ENCODE peak calls at places on chromosomes 13 and 19, in nine cellular contexts. D is ascending aorta, S is neural progenitor cell, P is suprapubic skin, O is mammary epithelial cell, G is aorta, U is lung, V is neuronal stem cell, E is osteoblast. H is an unnamed sample. For H3K36me3 and H3K9me3, the result is how much of the 10 kb centered on the place peaks cover.

GRCh38 chr13:95628488-95628887 is 16.0 kb downstream of the DZIP1 start:
- DNase-seq in D (no peak), S (no peak), P (no peak), O (no peak), G (no peak), U (no peak), V (no peak), E (no peak), H (no peak)

GRCh38 chr13:107669356-107669755 is 546.0 kb downstream of the LIG4 start:
- DNase-seq in D (no peak), S (no peak), P (no peak), O (peak), G (no peak), U (no peak), V (no peak), E (no peak), H (no peak)

GRCh38 chr19:7869910-7870511 is 4.2 kb downstream of the PRR36 start:
- DNase-seq in D (no peak), S (peak), P (peak), O (peak), G (no peak), U (no peak), V (peak), E (peak), H (no peak)

GRCh38 chr13:48296528-48296927 is 7.0 kb upstream of the RB1 start:
- DNase-seq in D (no peak), S (no peak), P (no peak), O (no peak), G (no peak), U (no peak), V (no peak), E (no peak), H (no peak)

GRCh38 chr19:44822670-44823372 is 13.9 kb downstream of the BCAM start:
- DNase-seq in D (no peak), S (peak), P (no peak), O (no peak), G (no peak), U (no peak), V (peak), E (no peak), H (no peak)

GRCh38 chr13:113724780-113725315 is 34.2 kb upstream of the TMEM255B start:
- DNase-seq in D (peak), S (peak), P (peak), O (peak), G (peak), U (peak), V (peak), E (peak), H (peak)

GRCh38 chr19:1647664-1648155 is 4.7 kb downstream of the TCF3 start:
- DNase-seq in D (no peak), S (no peak), P (no peak), O (no peak), G (no peak), U (no peak), V (no peak), E (peak), H (no peak)

GRCh38 chr19:34082289-34083077 is 89.8 kb upstream of the LSM14A start:
- DNase-seq in D (no peak), S (peak), P (no peak), O (no peak), G (no peak), U (no peak), V (peak), E (no peak), H (no peak)

GRCh38 chr13:113565526-113566226 is 18.9 kb upstream of the TFDP1 start:
- DNase-seq in D (peak), S (no peak), P (no peak), O (no peak), G (peak), U (peak), V (no peak), E (no peak), H (no peak)

GRCh38 chr13:25375727-25376358 is 4.1 kb downstream of the ATP8A2 start:
- DNase-seq in D (no peak), S (peak), P (no peak), O (peak), G (no peak), U (peak), V (peak), E (peak), H (no peak)

GRCh38 chr13:53137777-53138176 is 109.2 kb downstream of the OLFM4 start:
- DNase-seq in D (no peak), S (no peak), P (no peak), O (no peak), G (no peak), U (no peak), V (no peak), E (no peak), H (no peak)

GRCh38 chr19:48836089-48837017 is at the start of gene HSD17B14:
- DNase-seq in D (peak), S (peak), P (peak), O (no peak), G (no peak), U (no peak), V (peak), E (peak), H (no peak)

GRCh38 chr19:13078897-13079541 is 23.6 kb downstream of the LYL1 start:
- DNase-seq in D (peak), S (no peak), P (no peak), O (no peak), G (no peak), U (no peak), V (no peak), E (no peak), H (peak)

GRCh38 chr13:42970824-42971669 is 21.0 kb downstream of the EPSTI1 start:
- DNase-seq in D (no peak), S (peak), P (no peak), O (peak), G (no peak), U (no peak), V (peak), E (no peak), H (no peak)

GRCh38 chr19:19575411-19575810 is 37.3 kb downstream of the CILP2 start:
- DNase-seq in D (no peak), S (peak), P (no peak), O (no peak), G (no peak), U (no peak), V (no peak), E (peak), H (no peak)

GRCh38 chr13:112733112-112733511 is 43.3 kb downstream of the ATP11A start:
- DNase-seq in D (no peak), S (peak), P (no peak), O (no peak), G (no peak), U (no peak), V (no peak), E (peak), H (no peak)

GRCh38 chr13:36509369-36509768 is 77.1 kb downstream of the CCNA1 start:
- DNase-seq in D (no peak), S (peak), P (no peak), O (no peak), G (no peak), U (no peak), V (no peak), E (no peak), H (no peak)

GRCh38 chr19:45098521-45099464 is 5.8 kb downstream of the PPP1R37 start:
- DNase-seq in D (no peak), S (no peak), P (no peak), O (no peak), G (no peak), U (no peak), V (no peak), E (no peak), H (peak)

GRCh38 chr19:16139752-16140151 is 3.7 kb upstream of the HSH2D start:
- DNase-seq in D (no peak), S (no peak), P (no peak), O (no peak), G (no peak), U (no peak), V (no peak), E (no peak), H (no peak)

GRCh38 chr19:44643605-44644390 is at the start of gene PVR:
- DNase-seq in D (peak), S (peak), P (peak), O (peak), G (peak), U (peak), V (peak), E (peak), H (peak)

GRCh38 chr13:35514166-35514565 is 37.7 kb upstream of the MAB21L1 start:
- DNase-seq in D (no peak), S (peak), P (no peak), O (no peak), G (no peak), U (no peak), V (no peak), E (no peak), H (no peak)

GRCh38 chr13:33179463-33179862 is 106.1 kb downstream of the STARD13 start:
- DNase-seq in D (no peak), S (no peak), P (no peak), O (no peak), G (no peak), U (no peak), V (no peak), E (no peak), H (no peak)

GRCh38 chr13:97018029-97018819 is 23.9 kb upstream of the OXGR1 start:
- DNase-seq in D (peak), S (peak), P (no peak), O (peak), G (no peak), U (peak), V (no peak), E (peak), H (peak)

GRCh38 chr13:20856650-20857049 is 45.9 kb downstream of the XPO4 start:
- DNase-seq in D (no peak), S (no peak), P (no peak), O (no peak), G (no peak), U (no peak), V (no peak), E (no peak), H (no peak)

GRCh38 chr19:39465956-39466747 is 14.5 kb upstream of the TIMM50 start:
- DNase-seq in D (no peak), S (no peak), P (no peak), O (no peak), G (no peak), U (no peak), V (no peak), E (peak), H (no peak)

GRCh38 chr13:97369269-97369893 is 64.6 kb upstream of the RAP2A start:
- DNase-seq in D (no peak), S (no peak), P (no peak), O (no peak), G (no peak), U (no peak), V (no peak), E (no peak), H (no peak)

GRCh38 chr19:38224014-38224862 is at the start of gene DPF1:
- DNase-seq in D (no peak), S (peak), P (no peak), O (peak), G (no peak), U (no peak), V (peak), E (peak), H (peak)

GRCh38 chr13:28753208-28753892 is 34.6 kb upstream of the SLC46A3 start:
- DNase-seq in D (peak), S (no peak), P (no peak), O (peak), G (peak), U (peak), V (no peak), E (peak), H (peak)

GRCh38 chr13:55437162-55437561 is 1703.6 kb upstream of the PRR20A start:
- DNase-seq in D (no peak), S (peak), P (no peak), O (no peak), G (no peak), U (no peak), V (peak), E (no peak), H (no peak)

GRCh38 chr13:55439450-55439849 is 1701.3 kb upstream of the PRR20A start:
- DNase-seq in D (no peak), S (peak), P (no peak), O (no peak), G (no peak), U (no peak), V (no peak), E (peak), H (no peak)

DNA sequence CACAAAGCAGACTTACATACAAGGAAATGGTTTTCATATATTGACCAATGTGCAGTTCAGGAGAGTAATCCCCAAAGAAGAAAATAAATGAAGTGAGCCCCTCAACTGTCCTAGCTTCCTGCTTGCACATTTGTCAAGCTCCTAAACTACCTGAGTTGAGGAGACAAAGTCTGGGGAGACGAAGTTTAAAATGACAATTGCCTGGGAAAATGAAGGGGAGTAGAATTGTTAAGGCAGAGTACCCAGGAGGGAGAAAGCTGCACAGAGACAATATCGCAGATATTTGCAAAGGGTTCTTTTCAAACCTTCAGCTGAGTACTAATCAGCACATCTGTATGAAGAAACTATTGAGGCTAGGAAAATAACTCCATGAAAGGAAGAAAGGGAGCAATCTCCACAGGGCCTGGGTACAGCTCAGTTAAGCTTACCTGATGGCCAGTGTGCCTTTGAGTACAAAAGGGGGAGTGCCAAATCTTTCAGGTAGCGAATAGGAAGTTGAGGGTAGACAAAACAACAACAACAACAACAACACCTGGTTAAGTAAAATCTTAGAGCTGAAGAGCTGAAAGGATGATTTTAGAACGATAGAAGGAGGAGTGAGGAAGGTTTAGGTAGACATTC is 1700.1 kb upstream of the PRR20A start:
- DNase-seq in D (no peak), S (no peak), P (no peak), O (no peak), G (no peak), U (no peak), V (no peak), E (no peak), H (no peak)
- H3K4me3 ChIP-seq in D (no peak), S (no peak), P (no peak), O (no peak), G (no peak), U (no peak), V (no peak), E (no peak), H (no peak)

DNA sequence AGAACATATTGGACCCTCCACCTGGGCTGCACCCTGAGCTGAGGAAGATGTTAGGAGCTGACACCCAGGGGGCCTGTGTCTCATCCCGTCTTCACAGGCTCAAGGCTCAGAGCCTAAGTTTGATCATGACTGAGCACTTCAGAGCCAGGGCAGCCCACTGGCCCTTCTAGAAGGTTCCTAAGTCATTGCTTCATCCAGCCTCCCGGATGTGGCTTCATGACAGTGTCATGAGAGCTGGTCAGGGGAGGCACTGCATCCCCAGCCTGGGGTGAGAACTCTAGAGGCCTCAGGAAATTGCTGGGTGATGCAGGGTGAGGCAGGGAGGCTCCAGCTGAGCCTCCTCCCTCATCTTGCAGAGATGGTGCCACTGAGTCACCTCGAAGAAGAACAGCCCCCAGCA is 24.9 kb upstream of the PIK3R2 start:
- DNase-seq in D (no peak), S (no peak), P (no peak), O (no peak), G (no peak), U (no peak), V (no peak), E (peak), H (no peak)
- H3K36me3 ChIP-seq in D (half or more), S (under half), P (half or more), O (under half), G (under half), U (under half), V (half or more), E (under half), H (under half)

GRCh38 chr19:20607943-20608342 is 42.4 kb upstream of the ZNF737 start:
- DNase-seq in D (no peak), S (no peak), P (no peak), O (no peak), G (no peak), U (no peak), V (no peak), E (no peak), H (no peak)

GRCh38 chr19:20612711-20613316 is 47.2 kb upstream of the ZNF737 start:
- DNase-seq in D (no peak), S (no peak), P (no peak), O (peak), G (no peak), U (no peak), V (no peak), E (peak), H (no peak)

GRCh38 chr19:20616071-20616470 is 45.3 kb downstream of the ZNF626 start:
- DNase-seq in D (no peak), S (no peak), P (no peak), O (no peak), G (no peak), U (no peak), V (no peak), E (no peak), H (no peak)

DNA sequence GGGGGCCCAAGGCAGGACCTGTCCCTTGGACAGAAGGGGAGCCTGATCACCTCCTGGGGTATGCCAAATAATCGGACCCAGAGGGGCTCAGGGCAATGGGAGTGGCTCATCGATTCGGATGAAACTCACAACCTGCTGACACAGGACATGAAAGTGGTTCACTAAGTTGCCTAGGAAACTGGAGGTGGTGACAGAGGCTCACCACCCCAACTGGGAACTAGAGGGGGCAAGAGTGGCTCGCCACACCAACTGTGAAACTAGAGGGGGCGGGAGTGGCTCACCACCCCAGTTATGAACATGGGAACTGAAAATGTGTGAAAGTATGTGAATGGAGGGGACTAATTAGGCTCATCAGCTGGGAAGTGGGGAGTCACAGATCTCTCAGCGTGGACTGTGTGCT is 46.3 kb upstream of the ZNF737 start:
- DNase-seq in D (no peak), S (no peak), P (no peak), O (no peak), G (no peak), U (no peak), V (no peak), E (no peak), H (no peak)
- H3K9me3 ChIP-seq in D (under half), S (under half), P (half or more), O (under half), G (under half), U (under half), V (under half), E (under half), H (under half)

DNA sequence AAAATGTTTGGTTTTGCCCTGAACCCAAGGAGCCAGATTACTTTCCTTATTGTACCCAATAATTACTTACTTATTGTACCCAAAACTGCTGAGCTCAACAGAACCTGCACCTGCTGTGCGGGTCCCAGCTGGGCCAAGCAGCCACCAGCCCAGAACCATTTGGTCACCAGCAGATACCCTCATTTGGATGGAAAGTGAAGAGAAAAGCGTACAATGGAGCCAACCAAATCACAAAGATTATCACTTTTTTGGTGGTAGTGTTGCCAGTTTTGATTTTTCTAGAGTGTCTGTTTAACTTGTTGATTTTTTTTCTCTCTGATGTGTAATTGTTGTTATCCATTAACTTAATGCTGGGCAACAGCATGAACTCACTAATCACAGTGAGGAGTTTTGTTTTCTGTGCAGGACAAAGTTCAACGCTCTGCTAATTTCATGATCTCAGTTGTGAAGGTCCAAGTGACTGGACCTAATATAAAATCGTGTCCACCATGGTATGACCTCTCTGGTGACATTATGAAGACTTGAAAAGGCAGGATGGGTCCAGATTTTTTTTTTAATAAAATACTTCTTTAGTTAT is 23.8 kb downstream of the SPATA13 start:
- DNase-seq in D (no peak), S (no peak), P (no peak), O (no peak), G (no peak), U (no peak), V (no peak), E (no peak), H (no peak)
- H3K4me3 ChIP-seq in D (no peak), S (no peak), P (no peak), O (no peak), G (no peak), U (no peak), V (no peak), E (no peak), H (no peak)

GRCh38 chr13:40141859-40142555 is 486.5 kb downstream of the COG6 start:
- DNase-seq in D (no peak), S (no peak), P (no peak), O (no peak), G (no peak), U (no peak), V (no peak), E (no peak), H (no peak)

GRCh38 chr13:40139896-40140520 is 484.5 kb downstream of the COG6 start:
- DNase-seq in D (no peak), S (no peak), P (no peak), O (no peak), G (no peak), U (no peak), V (no peak), E (no peak), H (no peak)

GRCh38 chr13:40132249-40132648 is 476.8 kb downstream of the COG6 start:
- DNase-seq in D (no peak), S (no peak), P (no peak), O (no peak), G (no peak), U (no peak), V (no peak), E (no peak), H (no peak)

GRCh38 chr13:40137400-40137799 is 481.9 kb downstream of the COG6 start:
- DNase-seq in D (peak), S (no peak), P (no peak), O (no peak), G (no peak), U (no peak), V (no peak), E (no peak), H (no peak)

DNA sequence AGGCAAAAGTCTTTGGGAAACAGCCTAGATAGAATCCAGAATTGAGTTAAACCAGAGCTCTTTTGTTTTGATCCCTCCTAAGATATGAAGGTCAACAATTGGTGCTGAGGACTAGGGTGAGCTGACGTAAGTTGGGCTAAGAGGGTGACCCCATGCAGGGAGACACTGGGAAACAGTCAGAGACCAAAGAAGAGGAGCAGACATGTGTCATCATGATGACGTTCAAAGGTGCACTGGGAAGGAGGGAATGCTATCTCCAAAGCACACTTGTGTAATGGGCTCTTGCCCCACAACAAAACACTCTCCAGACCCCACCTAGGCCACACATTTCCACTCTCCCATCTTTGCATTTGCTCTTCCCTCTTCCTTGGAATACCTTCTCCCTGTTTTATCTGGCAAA is 481.4 kb downstream of the COG6 start:
- DNase-seq in D (no peak), S (no peak), P (no peak), O (no peak), G (no peak), U (no peak), V (no peak), E (no peak), H (no peak)
- H3K36me3 ChIP-seq in D (under half), S (under half), P (under half), O (under half), G (under half), U (under half), V (under half), E (under half), H (under half)

GRCh38 chr19:50152578-50152977 is 10.5 kb downstream of the IZUMO2 start:
- DNase-seq in D (no peak), S (no peak), P (no peak), O (no peak), G (no peak), U (no peak), V (no peak), E (no peak), H (no peak)
- H3K9me3 ChIP-seq in D (under half), S (under half), P (under half), O (under half), G (under half), U (under half), V (under half), E (under half), H (under half)